ENCODE peak calls at places on chromosomes 5 and 9, in nine cellular contexts. T is heart right ventricle; Z is HCT116; P is IMR-90; X is right lobe of liver; F is left lung; Y is A549; A is naive thymus-derived CD4-positive, alpha-beta T cell; C is upper lobe of right lung. R is an unnamed sample. For H3K4me1, the result is how much of the 10 kb centered on the place peaks cover.

GRCh38 chr5:170619869-170620268 is 116.0 kb downstream of the KCNIP1 start:
- ATAC-seq in X (no peak), F (no peak), A (no peak), T (no peak), Y (no peak), P (no peak), C (no peak), Z (no peak), R (no peak)

GRCh38 chr5:76401801-76402250 is 1.3 kb upstream of the IQGAP2 start:
- ATAC-seq in F (peak), C (peak), A (no peak), X (no peak), P (no peak), Z (no peak), T (no peak), Y (no peak), R (no peak)

GRCh38 chr5:158261669-158262367 is 402.9 kb upstream of the CLINT1 start:
- ATAC-seq in C (no peak), Z (no peak), Y (no peak), P (no peak), X (no peak), A (no peak), F (peak), T (no peak), R (no peak)

GRCh38 chr9:113910036-113910639 is 34.0 kb downstream of the ZNF618 start:
- ATAC-seq in C (peak), Z (no peak), X (peak), Y (no peak), A (no peak), F (peak), P (no peak), T (no peak), R (no peak)

GRCh38 chr9:137252555-137253506 is 1.7 kb downstream of the STPG3 start:
- ATAC-seq in C (no peak), A (no peak), Y (no peak), Z (peak), F (no peak), T (no peak), X (no peak), P (no peak), R (no peak)

GRCh38 chr5:157756122-157756521 is 12.6 kb downstream of the LSM11 start:
- ATAC-seq in F (no peak), Z (no peak), P (no peak), X (no peak), A (no peak), T (no peak), Y (no peak), C (no peak), R (no peak)

GRCh38 chr5:123487298-123487697 is 24.7 kb upstream of the CSNK1G3 start:
- ATAC-seq in F (peak), Z (no peak), A (no peak), C (peak), P (peak), X (peak), Y (no peak), T (no peak), R (no peak)

GRCh38 chr5:165871279-165871678 is 2365.9 kb downstream of the MAT2B start:
- ATAC-seq in X (no peak), P (no peak), T (no peak), A (no peak), C (no peak), Z (no peak), F (no peak), Y (no peak), R (no peak)

GRCh38 chr5:11797132-11797531 is 107.1 kb downstream of the CTNND2 start:
- ATAC-seq in T (no peak), Y (no peak), P (no peak), X (no peak), F (no peak), C (no peak), Z (no peak), A (no peak), R (no peak)

GRCh38 chr5:14218897-14219573 is 75.9 kb downstream of the TRIO start:
- ATAC-seq in P (peak), Z (no peak), T (no peak), C (peak), F (peak), Y (peak), X (no peak), A (no peak), R (no peak)

GRCh38 chr5:64301566-64301965 is 135.9 kb downstream of the RNF180 start:
- ATAC-seq in F (no peak), Z (no peak), T (no peak), P (no peak), X (no peak), C (no peak), Y (no peak), A (no peak), R (no peak)

GRCh38 chr5:92942762-92943161 is 638.3 kb downstream of the NR2F1-AS1 start:
- ATAC-seq in Y (no peak), C (no peak), X (no peak), T (no peak), A (no peak), F (no peak), Z (no peak), P (no peak), R (no peak)

GRCh38 chr9:84822589-84823233 is 153.2 kb downstream of the NTRK2 start:
- ATAC-seq in F (no peak), A (no peak), Y (no peak), C (no peak), P (no peak), T (peak), X (no peak), Z (no peak), R (no peak)

GRCh38 chr5:146042628-146043279 is 62.6 kb downstream of the PLAC8L1 start:
- ATAC-seq in A (no peak), T (no peak), C (no peak), Z (peak), F (peak), P (peak), Y (no peak), X (no peak), R (no peak)

GRCh38 chr5:17951392-17952169 is 317.3 kb downstream of the TAF11L14 start:
- ATAC-seq in Y (no peak), P (no peak), Z (no peak), X (no peak), A (no peak), C (no peak), T (no peak), F (no peak), R (no peak)

GRCh38 chr9:249025-249424 is 34.4 kb downstream of the DOCK8 start:
- ATAC-seq in Y (no peak), Z (no peak), F (no peak), P (no peak), A (peak), C (peak), T (no peak), X (no peak), R (no peak)

GRCh38 chr5:136769900-136770684 is 404.7 kb upstream of the TRPC7 start:
- ATAC-seq in F (peak), X (peak), C (peak), A (peak), P (peak), T (peak), Y (peak), Z (peak), R (peak)

GRCh38 chr9:133712221-133713100 is 25.7 kb downstream of the SARDH start:
- ATAC-seq in Z (no peak), C (no peak), F (no peak), X (no peak), A (no peak), Y (no peak), P (no peak), T (no peak), R (no peak)
- H3K4me1 ChIP-seq in Z (under half), C (under half), F (under half), X (under half), A (under half), Y (under half), P (under half), T (under half), R (under half)

GRCh38 chr5:176186107-176186506 is 52.1 kb upstream of the SIMC1 start:
- ATAC-seq in C (no peak), A (no peak), X (no peak), P (no peak), Z (no peak), F (no peak), Y (no peak), T (no peak), R (no peak)

GRCh38 chr5:176187276-176188062 is 50.8 kb upstream of the SIMC1 start:
- ATAC-seq in T (no peak), A (no peak), Z (no peak), P (no peak), Y (no peak), X (no peak), F (no peak), C (no peak), R (no peak)

GRCh38 chr5:176183321-176184074 is 54.7 kb upstream of the SIMC1 start:
- ATAC-seq in A (no peak), X (no peak), T (no peak), P (no peak), Z (no peak), C (no peak), Y (no peak), F (no peak), R (no peak)

GRCh38 chr5:176185133-176185733 is 53.0 kb upstream of the SIMC1 start:
- ATAC-seq in X (no peak), T (no peak), A (no peak), P (peak), Z (no peak), Y (no peak), C (no peak), F (no peak), R (no peak)

GRCh38 chr5:176184608-176185132 is 53.6 kb upstream of the SIMC1 start:
- ATAC-seq in T (no peak), P (no peak), F (no peak), C (no peak), X (no peak), A (no peak), Z (no peak), Y (no peak), R (no peak)
- H3K27ac ChIP-seq in T (no peak), P (no peak), F (no peak), C (no peak), X (no peak), A (no peak), Z (no peak), Y (no peak), R (no peak)

DNA sequence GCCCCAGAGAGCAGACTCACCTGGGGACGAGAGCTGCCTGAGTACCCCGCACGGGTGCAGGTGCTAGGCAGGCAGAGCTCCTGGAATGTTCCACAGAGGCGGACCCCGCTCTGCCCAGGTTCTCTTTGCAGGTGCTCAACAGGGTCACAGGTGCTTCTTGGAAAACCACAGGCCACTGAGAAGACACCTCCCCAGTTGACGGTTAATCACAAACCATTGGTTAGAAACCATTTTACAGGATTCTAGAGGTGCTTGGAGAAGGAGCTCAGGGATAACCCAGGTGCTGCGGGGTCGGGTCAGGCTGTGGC is 17.3 kb upstream of the SLC6A19 start:
- ATAC-seq in C (no peak), Z (no peak), T (no peak), F (no peak), A (no peak), Y (no peak), P (no peak), X (no peak), R (no peak)
- H3K4me1 ChIP-seq in C (under half), Z (under half), T (under half), F (under half), A (under half), Y (under half), P (under half), X (half or more), R (under half)

DNA sequence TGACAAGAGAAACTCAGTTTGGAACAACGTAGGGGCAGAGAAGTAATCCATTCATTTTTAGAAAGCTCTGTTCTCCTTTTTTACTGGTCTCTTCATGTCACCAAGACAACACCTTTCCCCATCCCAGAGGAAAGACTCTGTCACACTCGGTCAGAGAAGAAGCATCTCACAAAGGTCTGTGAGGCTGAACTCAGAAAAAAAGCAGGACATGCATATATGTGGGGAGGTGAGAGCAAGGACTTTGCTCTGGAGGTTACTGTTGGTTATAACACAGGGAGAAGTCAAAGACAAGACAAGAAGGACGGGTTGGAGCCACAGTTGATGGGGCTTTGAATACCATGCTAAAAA is 19.2 kb upstream of the MTMR12 start:
- ATAC-seq in F (no peak), Y (no peak), T (no peak), P (no peak), C (no peak), A (no peak), X (no peak), Z (no peak), R (no peak)
- H3K27ac ChIP-seq in F (no peak), Y (no peak), T (no peak), P (no peak), C (no peak), A (no peak), X (no peak), Z (no peak), R (no peak)

DNA sequence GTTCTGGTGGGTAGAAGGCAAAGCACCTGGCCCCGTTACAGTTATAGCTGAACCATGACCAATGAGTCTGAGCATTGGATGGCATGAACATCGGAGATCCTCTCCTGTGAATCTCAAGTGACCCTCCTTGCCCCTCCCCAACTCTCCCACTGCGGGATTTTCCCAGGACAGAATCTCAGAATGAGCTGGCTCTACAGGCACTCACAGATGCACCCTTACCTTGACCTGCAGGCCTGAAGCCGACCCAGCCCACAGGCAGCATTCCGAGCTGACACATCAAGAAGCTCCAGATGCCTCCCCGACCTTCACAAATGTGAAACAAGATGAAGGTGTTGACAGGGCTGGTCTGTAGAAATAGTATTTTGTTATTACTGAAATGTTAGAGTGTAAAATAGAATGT is 263.5 kb downstream of the AUH start:
- ATAC-seq in F (no peak), A (no peak), X (no peak), C (no peak), Z (no peak), Y (no peak), T (no peak), P (no peak), R (no peak)
- H3K4me1 ChIP-seq in F (under half), A (under half), X (under half), C (under half), Z (under half), Y (under half), T (under half), P (under half), R (under half)

GRCh38 chr9:15211994-15212501 is 95.0 kb downstream of the TTC39B start:
- ATAC-seq in X (peak), Y (no peak), P (no peak), A (no peak), Z (no peak), F (peak), C (no peak), T (no peak), R (no peak)

GRCh38 chr9:15213249-15213648 is 93.8 kb downstream of the TTC39B start:
- ATAC-seq in X (no peak), T (no peak), A (no peak), P (no peak), C (no peak), Z (no peak), Y (no peak), F (no peak), R (no peak)

GRCh38 chr9:15206949-15207696 is 99.9 kb downstream of the TTC39B start:
- ATAC-seq in Z (no peak), C (no peak), P (no peak), F (no peak), Y (no peak), A (no peak), T (no peak), X (no peak), R (no peak)

GRCh38 chr9:15205632-15206243 is 101.3 kb downstream of the TTC39B start:
- ATAC-seq in Y (no peak), P (peak), A (no peak), X (no peak), F (peak), Z (no peak), C (peak), T (no peak), R (no peak)

DNA sequence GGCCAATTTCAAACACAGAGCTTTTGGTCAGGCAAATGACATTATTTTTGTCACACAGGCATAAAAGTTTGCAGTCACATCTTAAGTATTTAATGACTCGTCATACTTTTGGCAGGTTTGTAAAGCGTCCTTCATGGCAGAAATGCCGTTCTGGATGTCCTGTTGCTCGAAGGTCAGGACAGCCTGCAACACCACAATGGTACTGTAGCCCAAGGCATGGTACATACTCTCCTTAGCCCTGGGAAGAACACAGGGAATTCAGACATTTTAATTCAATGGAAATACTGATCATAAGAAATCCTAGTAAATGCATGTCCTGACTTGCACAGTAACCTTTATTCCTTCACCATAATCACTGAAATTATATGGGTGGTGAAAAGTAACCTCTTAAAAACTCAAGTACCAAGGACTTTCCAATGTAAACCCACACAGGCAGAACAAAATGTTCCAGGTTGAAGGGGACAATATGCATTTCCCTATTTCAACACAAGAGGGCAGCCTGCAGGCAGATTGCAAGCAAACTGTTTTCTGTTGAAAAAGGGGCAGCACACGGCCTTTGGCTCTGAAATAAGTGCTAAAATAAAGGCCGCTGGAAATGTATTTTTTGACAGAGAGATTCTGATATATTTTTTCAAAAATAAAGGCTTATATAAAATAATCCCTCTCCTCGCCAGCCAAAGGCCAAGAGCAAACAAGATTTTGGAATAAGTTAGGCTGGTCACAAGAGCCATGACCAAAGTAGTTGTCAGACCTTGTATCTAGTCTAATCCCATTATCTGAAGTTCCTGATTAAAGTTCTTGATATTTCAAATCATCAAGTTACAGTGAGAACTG is 95.6 kb downstream of the TTC39B start:
- ATAC-seq in X (peak), P (peak), A (peak), Y (peak), F (peak), Z (peak), T (peak), C (peak), R (peak)
- H3K27ac ChIP-seq in X (peak), P (no peak), A (no peak), Y (no peak), F (peak), Z (no peak), T (no peak), C (peak), R (peak)

DNA sequence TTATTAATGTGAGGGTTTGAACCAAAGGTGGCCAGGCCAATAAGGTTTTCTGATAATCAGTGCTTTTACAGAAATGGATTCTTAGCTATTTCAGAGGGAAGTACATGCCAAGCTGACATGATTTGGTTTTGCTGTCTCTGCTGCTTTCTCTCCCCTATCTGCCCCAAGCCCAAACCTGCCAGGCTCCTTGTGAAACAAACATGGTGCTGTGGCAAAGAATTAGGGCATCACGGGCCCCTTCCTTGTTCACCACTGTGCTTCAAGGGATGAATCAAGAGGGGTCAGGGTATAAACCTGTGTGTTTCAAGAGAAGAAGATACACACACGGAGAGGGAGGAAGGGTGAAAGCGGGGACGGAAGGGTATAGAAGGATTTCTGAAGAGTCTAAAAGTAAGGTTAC is 41.3 kb upstream of the SMU1 start:
- ATAC-seq in C (peak), Z (peak), T (no peak), A (peak), Y (no peak), F (peak), P (no peak), X (no peak), R (no peak)
- H3K4me1 ChIP-seq in C (under half), Z (under half), T (under half), A (under half), Y (under half), F (under half), P (under half), X (under half), R (under half)

GRCh38 chr9:94807556-94807955 is 81.1 kb downstream of the AOPEP start:
- ATAC-seq in X (no peak), Z (no peak), Y (no peak), F (no peak), A (no peak), T (no peak), P (no peak), C (no peak), R (no peak)
- H3K27ac ChIP-seq in X (no peak), Z (no peak), Y (peak), F (no peak), A (no peak), T (peak), P (no peak), C (no peak), R (no peak)

DNA sequence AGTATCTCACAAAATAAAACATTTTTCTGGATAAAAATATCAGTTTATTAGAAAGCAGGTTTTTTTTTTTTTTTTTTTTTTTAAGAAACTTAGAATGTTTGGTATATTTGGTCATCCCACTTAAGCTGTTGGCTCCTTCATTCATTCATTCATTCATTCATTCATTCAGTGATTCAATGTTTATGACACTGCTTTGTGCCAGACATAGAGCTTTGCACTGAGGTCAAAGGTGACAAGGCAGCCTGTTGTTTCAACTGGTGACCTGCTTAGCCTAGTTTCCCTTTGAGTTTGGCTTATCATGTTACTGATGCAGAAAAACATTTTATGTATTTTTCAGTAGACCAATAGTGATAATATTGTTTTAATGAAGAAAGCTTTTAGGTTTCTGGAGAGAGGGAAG is 23.5 kb downstream of the CPEB4 start:
- ATAC-seq in X (peak), F (no peak), Z (no peak), P (no peak), Y (no peak), A (no peak), C (no peak), T (no peak), R (no peak)
- H3K4me1 ChIP-seq in X (under half), F (half or more), Z (under half), P (under half), Y (under half), A (under half), C (under half), T (half or more), R (half or more)